ENCODE peak calls at places on chromosomes 13 and 19, in five cellular contexts. W is NCI-H187 treated with DMSO at 0.1 percent for 48 hours, E is NCI-H774, M is neural crest cell, P is kidney glomerular epithelial cell. D is an unnamed sample.

GRCh38 chr19:53409505-53410204 is 14.7 kb downstream of the ZNF765 start:
- DNase-seq in M (no peak), E (no peak), P (no peak), W (no peak), D (no peak)

GRCh38 chr13:114338959-114339358 is 24.7 kb downstream of the CHAMP1 start:
- DNase-seq in W (no peak), P (no peak), M (no peak), E (no peak), D (no peak)

GRCh38 chr19:30091456-30091855 is 149.4 kb downstream of the URI1 start:
- DNase-seq in M (no peak), W (no peak), P (no peak), E (no peak), D (no peak)

GRCh38 chr13:40776681-40777165 is 5.7 kb upstream of the MRPS31 start:
- DNase-seq in P (no peak), E (no peak), W (no peak), M (no peak), D (no peak)

GRCh38 chr19:38452430-38453366 is 19.2 kb downstream of the RYR1 start:
- DNase-seq in W (no peak), M (no peak), P (no peak), E (no peak), D (peak)

GRCh38 chr13:102800145-102801041 is 1.5 kb downstream of the BIVM start:
- DNase-seq in E (peak), M (peak), P (peak), W (peak), D (peak)

GRCh38 chr19:55650602-55651230 is 2.7 kb downstream of the CCDC106 start:
- DNase-seq in P (no peak), M (no peak), W (no peak), E (no peak), D (no peak)

GRCh38 chr13:113407103-113407530 is 43.2 kb upstream of the GRTP1 start:
- DNase-seq in E (no peak), M (no peak), W (no peak), P (no peak), D (no peak)

GRCh38 chr13:35470671-35471465 is 5.6 kb downstream of the MAB21L1 start:
- DNase-seq in E (no peak), W (no peak), M (peak), P (no peak), D (no peak)

GRCh38 chr19:17757125-17757524 is 5.8 kb downstream of the FCHO1 start:
- DNase-seq in W (no peak), P (no peak), E (no peak), M (no peak), D (no peak)

GRCh38 chr13:27708325-27708724 is 84.0 kb upstream of the GSX1 start:
- DNase-seq in M (no peak), P (no peak), E (no peak), W (no peak), D (no peak)

GRCh38 chr19:45113628-45114027 is 20.6 kb downstream of the PPP1R37 start:
- DNase-seq in M (no peak), W (peak), P (no peak), E (peak), D (no peak)

GRCh38 chr19:8487137-8487851 is 15.1 kb downstream of the PRAM1 start:
- DNase-seq in M (no peak), P (no peak), E (no peak), W (no peak), D (no peak)

GRCh38 chr13:20505405-20506366 is 20.0 kb downstream of the CRYL1 start:
- DNase-seq in W (no peak), E (no peak), M (no peak), P (no peak), D (no peak)

D was measured in NCI-H460.